ENCODE peak calls at places on chromosomes 12 and 14, in six cellular contexts. One of them, this sample, is unnamed.

GRCh38 chr12:100827901-100828520 is 33.4 kb downstream of the ANO4 start:
- DNase-seq in endothelial cell of umbilical vein: peak
- DNase-seq in Peyer's patch: no peak
- DNase-seq in tibial nerve: no peak
- DNase-seq in breast epithelium: no peak
- DNase-seq in adrenal gland: peak
- DNase-seq in this sample: no peak

GRCh38 chr14:38233218-38233617 is 22.7 kb downstream of the CLEC14A start:
- DNase-seq in Peyer's patch: no peak
- DNase-seq in tibial nerve: no peak
- DNase-seq in adrenal gland: no peak
- DNase-seq in endothelial cell of umbilical vein: no peak
- DNase-seq in breast epithelium: no peak
- DNase-seq in this sample: no peak

GRCh38 chr12:71250186-71250585 is 92.4 kb upstream of the TSPAN8 start:
- DNase-seq in Peyer's patch: no peak
- DNase-seq in adrenal gland: no peak
- DNase-seq in tibial nerve: no peak
- DNase-seq in breast epithelium: no peak
- DNase-seq in endothelial cell of umbilical vein: no peak
- DNase-seq in this sample: no peak

GRCh38 chr14:89186850-89187376 is 230.1 kb downstream of the FOXN3 start:
- DNase-seq in endothelial cell of umbilical vein: no peak
- DNase-seq in Peyer's patch: peak
- DNase-seq in tibial nerve: no peak
- DNase-seq in breast epithelium: no peak
- DNase-seq in adrenal gland: peak
- DNase-seq in this sample: no peak

GRCh38 chr12:56087220-56087619 is 7.3 kb downstream of the ERBB3 start:
- DNase-seq in endothelial cell of umbilical vein: no peak
- DNase-seq in adrenal gland: peak
- DNase-seq in tibial nerve: peak
- DNase-seq in Peyer's patch: peak
- DNase-seq in breast epithelium: peak
- DNase-seq in this sample: peak

GRCh38 chr14:49766839-49767238 is 1.1 kb upstream of the KLHDC2 start:
- DNase-seq in tibial nerve: no peak
- DNase-seq in adrenal gland: peak
- DNase-seq in breast epithelium: no peak
- DNase-seq in Peyer's patch: no peak
- DNase-seq in endothelial cell of umbilical vein: no peak
- DNase-seq in this sample: no peak

GRCh38 chr14:34266344-34266743 is 195.7 kb downstream of the SPTSSA start:
- DNase-seq in breast epithelium: no peak
- DNase-seq in Peyer's patch: no peak
- DNase-seq in endothelial cell of umbilical vein: no peak
- DNase-seq in tibial nerve: no peak
- DNase-seq in adrenal gland: no peak
- DNase-seq in this sample: no peak

GRCh38 chr14:68491793-68492192 is 301.1 kb downstream of the ZFP36L1 start:
- DNase-seq in endothelial cell of umbilical vein: no peak
- DNase-seq in tibial nerve: no peak
- DNase-seq in Peyer's patch: no peak
- DNase-seq in breast epithelium: no peak
- DNase-seq in adrenal gland: no peak
- DNase-seq in this sample: no peak

GRCh38 chr12:12592930-12593329 is 18.7 kb upstream of the CREBL2 start:
- DNase-seq in Peyer's patch: no peak
- DNase-seq in tibial nerve: no peak
- DNase-seq in endothelial cell of umbilical vein: no peak
- DNase-seq in adrenal gland: no peak
- DNase-seq in breast epithelium: no peak
- DNase-seq in this sample: peak

GRCh38 chr12:67237231-67237630 is 31.9 kb upstream of the CAND1 start:
- DNase-seq in tibial nerve: no peak
- DNase-seq in Peyer's patch: no peak
- DNase-seq in endothelial cell of umbilical vein: no peak
- DNase-seq in adrenal gland: no peak
- DNase-seq in breast epithelium: no peak
- DNase-seq in this sample: no peak

GRCh38 chr14:22469541-22470303 is 119.3 kb downstream of the DAD1 start:
- DNase-seq in tibial nerve: no peak
- DNase-seq in Peyer's patch: no peak
- DNase-seq in adrenal gland: no peak
- DNase-seq in breast epithelium: no peak
- DNase-seq in endothelial cell of umbilical vein: peak
- DNase-seq in this sample: no peak

GRCh38 chr12:47282206-47282605 is 202.4 kb upstream of the AMIGO2 start:
- DNase-seq in adrenal gland: no peak
- DNase-seq in breast epithelium: no peak
- DNase-seq in Peyer's patch: no peak
- DNase-seq in tibial nerve: no peak
- DNase-seq in endothelial cell of umbilical vein: no peak
- DNase-seq in this sample: no peak

GRCh38 chr14:55097894-55098560 is 31.0 kb upstream of the LGALS3 start:
- DNase-seq in tibial nerve: no peak
- DNase-seq in Peyer's patch: no peak
- DNase-seq in breast epithelium: no peak
- DNase-seq in adrenal gland: no peak
- DNase-seq in endothelial cell of umbilical vein: no peak
- DNase-seq in this sample: no peak

GRCh38 chr12:132489078-132489601 is 811 bp upstream of the FBRSL1 start:
- DNase-seq in Peyer's patch: peak
- DNase-seq in endothelial cell of umbilical vein: peak
- DNase-seq in breast epithelium: no peak
- DNase-seq in tibial nerve: no peak
- DNase-seq in adrenal gland: no peak
- DNase-seq in this sample: no peak

GRCh38 chr12:132030367-132031038 is 80.8 kb downstream of the EP400 start:
- DNase-seq in endothelial cell of umbilical vein: peak
- DNase-seq in adrenal gland: no peak
- DNase-seq in Peyer's patch: peak
- DNase-seq in breast epithelium: no peak
- DNase-seq in tibial nerve: no peak
- DNase-seq in this sample: no peak

GRCh38 chr14:102511538-102511937 is 2.0 kb upstream of the ANKRD9 start:
- DNase-seq in tibial nerve: no peak
- DNase-seq in adrenal gland: no peak
- DNase-seq in breast epithelium: no peak
- DNase-seq in Peyer's patch: peak
- DNase-seq in endothelial cell of umbilical vein: no peak
- DNase-seq in this sample: no peak

GRCh38 chr12:92147491-92147890 is 1.8 kb upstream of the BTG1 start:
- DNase-seq in Peyer's patch: no peak
- DNase-seq in breast epithelium: no peak
- DNase-seq in tibial nerve: no peak
- DNase-seq in endothelial cell of umbilical vein: no peak
- DNase-seq in adrenal gland: no peak
- DNase-seq in this sample: no peak

GRCh38 chr12:12749433-12749832 is 32.3 kb downstream of the CDKN1B start:
- DNase-seq in tibial nerve: no peak
- DNase-seq in breast epithelium: no peak
- DNase-seq in adrenal gland: no peak
- DNase-seq in Peyer's patch: peak
- DNase-seq in endothelial cell of umbilical vein: no peak
- DNase-seq in this sample: peak

GRCh38 chr12:23335593-23335992 is 613.9 kb downstream of the SOX5 start:
- DNase-seq in tibial nerve: no peak
- DNase-seq in Peyer's patch: no peak
- DNase-seq in endothelial cell of umbilical vein: no peak
- DNase-seq in breast epithelium: no peak
- DNase-seq in adrenal gland: no peak
- DNase-seq in this sample: no peak

GRCh38 chr12:132395908-132396305 is 66.5 kb upstream of the GALNT9 start:
- DNase-seq in tibial nerve: no peak
- DNase-seq in adrenal gland: no peak
- DNase-seq in endothelial cell of umbilical vein: no peak
- DNase-seq in breast epithelium: peak
- DNase-seq in Peyer's patch: no peak
- DNase-seq in this sample: no peak

GRCh38 chr14:52949249-52949648 is 1.6 kb downstream of the FERMT2 start:
- DNase-seq in endothelial cell of umbilical vein: peak
- DNase-seq in breast epithelium: no peak
- DNase-seq in adrenal gland: no peak
- DNase-seq in tibial nerve: no peak
- DNase-seq in Peyer's patch: no peak
- DNase-seq in this sample: no peak

GRCh38 chr14:52949711-52950409 is 990 bp downstream of the FERMT2 start:
- DNase-seq in Peyer's patch: no peak
- DNase-seq in breast epithelium: no peak
- DNase-seq in tibial nerve: peak
- DNase-seq in adrenal gland: no peak
- DNase-seq in endothelial cell of umbilical vein: peak
- DNase-seq in this sample: peak

GRCh38 chr14:52951730-52952481 is 1.1 kb upstream of the FERMT2 start:
- DNase-seq in adrenal gland: peak
- DNase-seq in breast epithelium: peak
- DNase-seq in Peyer's patch: no peak
- DNase-seq in endothelial cell of umbilical vein: peak
- DNase-seq in tibial nerve: no peak
- DNase-seq in this sample: peak

GRCh38 chr14:52950410-52950897 is 396 bp downstream of the FERMT2 start:
- DNase-seq in Peyer's patch: peak
- DNase-seq in breast epithelium: peak
- DNase-seq in tibial nerve: no peak
- DNase-seq in adrenal gland: peak
- DNase-seq in endothelial cell of umbilical vein: peak
- DNase-seq in this sample: peak

DNA sequence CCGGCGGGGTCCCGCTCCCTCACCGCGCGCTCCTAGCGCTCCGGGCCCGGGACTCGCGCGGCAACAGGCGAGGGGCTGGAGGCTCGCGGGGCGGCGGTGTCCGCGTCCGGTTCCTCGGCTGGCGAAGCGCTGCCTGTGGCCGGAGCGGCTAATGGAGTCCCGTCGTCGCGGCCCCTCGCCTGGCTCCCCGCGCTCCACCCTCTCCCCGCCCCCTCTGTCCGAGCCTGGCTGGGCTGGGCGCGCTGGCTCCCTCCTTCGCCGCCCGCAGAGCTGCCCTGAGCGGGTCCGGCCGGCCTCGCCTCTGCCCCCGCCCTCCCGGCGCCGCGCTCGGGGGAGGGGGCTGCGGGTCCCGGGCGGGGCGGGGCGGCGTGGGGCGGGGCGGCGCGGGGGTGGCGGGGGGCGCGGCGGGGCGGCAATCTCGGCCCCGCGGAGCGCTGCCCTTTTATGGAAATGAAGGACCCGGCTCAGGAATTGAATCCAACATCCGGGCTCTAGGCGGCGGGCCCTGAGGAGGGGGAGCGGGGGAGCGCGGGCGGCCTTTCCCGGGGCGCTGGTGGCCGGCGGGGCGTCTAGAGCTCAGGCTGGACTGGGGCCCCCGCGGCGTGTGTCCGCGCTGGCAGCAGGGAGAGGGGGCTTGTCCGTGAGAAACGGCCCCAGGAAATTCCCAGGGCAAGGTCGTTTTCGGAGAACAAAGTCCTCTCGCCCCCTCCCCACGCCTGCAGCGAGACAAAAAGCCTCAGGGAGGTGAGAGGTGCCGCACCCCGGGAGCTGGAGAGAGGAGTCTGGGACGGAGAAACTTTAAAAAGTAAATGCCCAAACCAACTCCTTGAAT is at the start of gene FERMT2:
- DNase-seq in breast epithelium: peak
- DNase-seq in Peyer's patch: peak
- DNase-seq in tibial nerve: peak
- DNase-seq in endothelial cell of umbilical vein: peak
- DNase-seq in adrenal gland: peak
- DNase-seq in this sample: peak
- TF ChIP-seq POLR2A in breast epithelium: peak
- TF ChIP-seq POLR2A in Peyer's patch: peak
- TF ChIP-seq POLR2A in tibial nerve: peak
- TF ChIP-seq POLR2A in endothelial cell of umbilical vein: peak
- TF ChIP-seq POLR2A in adrenal gland: peak
- TF ChIP-seq POLR2A in this sample: peak

GRCh38 chr14:51849095-51849494 is 11.3 kb upstream of the GNG2 start:
- DNase-seq in adrenal gland: no peak
- DNase-seq in endothelial cell of umbilical vein: no peak
- DNase-seq in breast epithelium: no peak
- DNase-seq in Peyer's patch: no peak
- DNase-seq in tibial nerve: no peak
- DNase-seq in this sample: no peak

GRCh38 chr14:51847489-51847796 is 13.0 kb upstream of the GNG2 start:
- DNase-seq in tibial nerve: no peak
- DNase-seq in breast epithelium: no peak
- DNase-seq in endothelial cell of umbilical vein: no peak
- DNase-seq in Peyer's patch: no peak
- DNase-seq in adrenal gland: no peak
- DNase-seq in this sample: no peak

GRCh38 chr14:51848120-51848519 is 12.3 kb upstream of the GNG2 start:
- DNase-seq in adrenal gland: no peak
- DNase-seq in tibial nerve: no peak
- DNase-seq in breast epithelium: no peak
- DNase-seq in endothelial cell of umbilical vein: no peak
- DNase-seq in Peyer's patch: no peak
- DNase-seq in this sample: no peak

GRCh38 chr14:51845811-51846210 is 14.6 kb upstream of the GNG2 start:
- DNase-seq in tibial nerve: no peak
- DNase-seq in adrenal gland: no peak
- DNase-seq in endothelial cell of umbilical vein: no peak
- DNase-seq in Peyer's patch: no peak
- DNase-seq in breast epithelium: no peak
- DNase-seq in this sample: no peak

GRCh38 chr14:51846631-51847488 is 13.6 kb upstream of the GNG2 start:
- DNase-seq in Peyer's patch: no peak
- DNase-seq in tibial nerve: no peak
- DNase-seq in endothelial cell of umbilical vein: peak
- DNase-seq in adrenal gland: peak
- DNase-seq in breast epithelium: no peak
- DNase-seq in this sample: no peak
- TF ChIP-seq POLR2A in Peyer's patch: no peak
- TF ChIP-seq POLR2A in tibial nerve: no peak
- TF ChIP-seq POLR2A in endothelial cell of umbilical vein: no peak
- TF ChIP-seq POLR2A in adrenal gland: no peak
- TF ChIP-seq POLR2A in breast epithelium: no peak
- TF ChIP-seq POLR2A in this sample: no peak

GRCh38 chr14:30558675-30559555 is at the start of gene G2E3:
- DNase-seq in Peyer's patch: peak
- DNase-seq in adrenal gland: peak
- DNase-seq in tibial nerve: peak
- DNase-seq in breast epithelium: peak
- DNase-seq in endothelial cell of umbilical vein: peak
- DNase-seq in this sample: peak
- TF ChIP-seq POLR2A in Peyer's patch: peak
- TF ChIP-seq POLR2A in adrenal gland: no peak
- TF ChIP-seq POLR2A in tibial nerve: no peak
- TF ChIP-seq POLR2A in breast epithelium: peak
- TF ChIP-seq POLR2A in endothelial cell of umbilical vein: peak
- TF ChIP-seq POLR2A in this sample: peak

GRCh38 chr12:68932701-68933563 is at the start of gene CPM:
- DNase-seq in Peyer's patch: peak
- DNase-seq in adrenal gland: peak
- DNase-seq in breast epithelium: peak
- DNase-seq in tibial nerve: peak
- DNase-seq in endothelial cell of umbilical vein: peak
- DNase-seq in this sample: no peak
- TF ChIP-seq POLR2A in Peyer's patch: peak
- TF ChIP-seq POLR2A in adrenal gland: peak
- TF ChIP-seq POLR2A in breast epithelium: no peak
- TF ChIP-seq POLR2A in tibial nerve: peak
- TF ChIP-seq POLR2A in endothelial cell of umbilical vein: no peak
- TF ChIP-seq POLR2A in this sample: no peak